ENCODE peak calls at places on chromosomes 16 and 17, in eight cellular contexts. C is ovary, E is breast epithelium, F is uterus, Y is adrenal gland, P is tibial nerve, L is lower leg skin, Z is transverse colon. M is an unnamed sample.

GRCh38 chr16:47880653-47881052 is 275.1 kb downstream of the ABCC12 start:
- DNase-seq in C (no peak), E (no peak), F (no peak), Y (no peak), P (no peak), L (no peak), Z (no peak), M (no peak)

GRCh38 chr16:84973226-84973625 is 38.1 kb downstream of the ZDHHC7 start:
- DNase-seq in C (no peak), E (no peak), F (no peak), Y (no peak), P (no peak), L (no peak), Z (no peak), M (no peak)

GRCh38 chr16:84547539-84548058 is 43.1 kb upstream of the MEAK7 start:
- DNase-seq in C (no peak), E (no peak), F (no peak), Y (no peak), P (no peak), L (no peak), Z (no peak), M (no peak)

GRCh38 chr17:55693244-55694216 is 29.1 kb downstream of the TMEM100 start:
- DNase-seq in C (peak), E (no peak), F (no peak), Y (peak), P (peak), L (peak), Z (peak), M (no peak)

GRCh38 chr16:55811811-55812210 is 21.1 kb downstream of the CES1 start:
- DNase-seq in C (no peak), E (no peak), F (no peak), Y (no peak), P (no peak), L (no peak), Z (no peak), M (no peak)

GRCh38 chr17:42518046-42518754 is 17.8 kb upstream of the NAGLU start:
- DNase-seq in C (peak), E (peak), F (peak), Y (peak), P (peak), L (peak), Z (peak), M (no peak)

GRCh38 chr16:2967721-2968161 is 1.4 kb upstream of the PAQR4 start:
- DNase-seq in C (no peak), E (no peak), F (no peak), Y (no peak), P (no peak), L (no peak), Z (no peak), M (no peak)

GRCh38 chr16:67993207-67994036 is 5.9 kb downstream of the DPEP2 start:
- DNase-seq in C (peak), E (peak), F (peak), Y (peak), P (peak), L (peak), Z (peak), M (peak)

GRCh38 chr17:13735444-13735843 is 133.7 kb upstream of the HS3ST3A1 start:
- DNase-seq in C (no peak), E (no peak), F (no peak), Y (no peak), P (no peak), L (no peak), Z (no peak), M (no peak)

GRCh38 chr17:14203392-14203791 is 33.3 kb downstream of the CDRT15 start:
- DNase-seq in C (no peak), E (no peak), F (no peak), Y (no peak), P (no peak), L (no peak), Z (no peak), M (no peak)

GRCh38 chr17:16123531-16123930 is 91.8 kb downstream of the NCOR1 start:
- DNase-seq in C (no peak), E (no peak), F (no peak), Y (no peak), P (no peak), L (no peak), Z (no peak), M (no peak)

GRCh38 chr17:73998246-73999220 is 204.9 kb upstream of the RPL38 start:
- DNase-seq in C (no peak), E (peak), F (peak), Y (no peak), P (no peak), L (no peak), Z (peak), M (peak)

GRCh38 chr16:14301150-14302030 is 230.3 kb downstream of the MRTFB start:
- DNase-seq in C (peak), E (no peak), F (peak), Y (peak), P (no peak), L (no peak), Z (peak), M (no peak)

GRCh38 chr16:3020247-3020603 is at the start of gene TNFRSF12A:
- DNase-seq in C (peak), E (peak), F (peak), Y (peak), P (peak), L (peak), Z (peak), M (peak)

DNA sequence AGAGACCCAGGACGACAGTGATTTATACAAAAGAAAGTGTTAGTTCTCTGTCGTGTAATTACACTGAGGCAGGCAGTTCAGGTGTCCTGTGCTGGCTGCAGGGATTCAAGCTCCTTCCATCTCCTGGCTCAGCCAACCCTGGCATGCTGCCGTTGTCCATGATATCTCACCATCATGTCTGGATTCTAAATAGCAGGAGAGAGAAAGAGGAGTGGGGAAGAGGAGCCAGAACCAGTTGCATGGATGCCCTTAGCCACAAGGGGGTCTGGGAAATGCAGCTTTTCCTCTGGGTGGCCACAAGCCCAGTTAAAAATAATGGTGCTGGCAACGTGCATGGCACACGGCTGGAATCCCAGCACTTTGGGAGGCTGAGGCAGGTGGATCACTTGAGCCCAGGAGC is 9.7 kb downstream of the C16orf54 start:
- DNase-seq in C (no peak), E (no peak), F (no peak), Y (no peak), P (no peak), L (no peak), Z (no peak), M (no peak)
- TF ChIP-seq CTCF in C (no peak), E (no peak), F (no peak), Y (no peak), P (no peak), L (no peak), Z (no peak), M (no peak)

DNA sequence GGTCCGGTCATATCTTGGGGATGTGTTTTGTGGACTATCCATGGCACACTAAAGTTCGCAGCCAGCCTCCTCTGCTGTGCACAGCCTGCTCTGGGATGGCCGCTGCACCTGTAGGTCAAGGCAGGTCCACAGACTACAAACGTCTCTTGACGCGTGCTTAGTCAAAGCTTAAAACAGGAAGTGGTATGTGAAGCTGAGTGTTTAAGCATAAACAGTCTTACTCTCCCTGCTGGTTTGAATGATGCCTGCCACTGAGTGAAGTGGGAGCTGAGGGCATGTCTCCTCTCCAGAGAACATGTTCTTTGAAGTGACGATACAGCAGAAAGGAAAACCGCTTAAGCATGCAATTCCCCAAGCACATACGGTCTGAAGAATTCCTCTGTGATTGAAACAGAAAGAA is 365.6 kb downstream of the SLC39A11 start:
- DNase-seq in C (no peak), E (no peak), F (no peak), Y (no peak), P (no peak), L (no peak), Z (peak), M (peak)
- H3K4me3 ChIP-seq in C (no peak), E (no peak), F (no peak), Y (no peak), P (no peak), L (no peak), Z (no peak), M (no peak)

GRCh38 chr17:80103061-80103481 is 1.7 kb downstream of the GAA start:
- DNase-seq in C (peak), E (peak), F (no peak), Y (no peak), P (no peak), L (peak), Z (no peak), M (no peak)

GRCh38 chr17:80099291-80100034 is 1.9 kb upstream of the GAA start:
- DNase-seq in C (peak), E (no peak), F (no peak), Y (no peak), P (no peak), L (peak), Z (no peak), M (no peak)

GRCh38 chr17:80101946-80102706 is 745 bp downstream of the GAA start:
- DNase-seq in C (peak), E (no peak), F (no peak), Y (no peak), P (no peak), L (peak), Z (no peak), M (peak)

GRCh38 chr17:80100035-80100323 is 1.4 kb upstream of the GAA start:
- DNase-seq in C (no peak), E (no peak), F (no peak), Y (no peak), P (no peak), L (peak), Z (no peak), M (no peak)

DNA sequence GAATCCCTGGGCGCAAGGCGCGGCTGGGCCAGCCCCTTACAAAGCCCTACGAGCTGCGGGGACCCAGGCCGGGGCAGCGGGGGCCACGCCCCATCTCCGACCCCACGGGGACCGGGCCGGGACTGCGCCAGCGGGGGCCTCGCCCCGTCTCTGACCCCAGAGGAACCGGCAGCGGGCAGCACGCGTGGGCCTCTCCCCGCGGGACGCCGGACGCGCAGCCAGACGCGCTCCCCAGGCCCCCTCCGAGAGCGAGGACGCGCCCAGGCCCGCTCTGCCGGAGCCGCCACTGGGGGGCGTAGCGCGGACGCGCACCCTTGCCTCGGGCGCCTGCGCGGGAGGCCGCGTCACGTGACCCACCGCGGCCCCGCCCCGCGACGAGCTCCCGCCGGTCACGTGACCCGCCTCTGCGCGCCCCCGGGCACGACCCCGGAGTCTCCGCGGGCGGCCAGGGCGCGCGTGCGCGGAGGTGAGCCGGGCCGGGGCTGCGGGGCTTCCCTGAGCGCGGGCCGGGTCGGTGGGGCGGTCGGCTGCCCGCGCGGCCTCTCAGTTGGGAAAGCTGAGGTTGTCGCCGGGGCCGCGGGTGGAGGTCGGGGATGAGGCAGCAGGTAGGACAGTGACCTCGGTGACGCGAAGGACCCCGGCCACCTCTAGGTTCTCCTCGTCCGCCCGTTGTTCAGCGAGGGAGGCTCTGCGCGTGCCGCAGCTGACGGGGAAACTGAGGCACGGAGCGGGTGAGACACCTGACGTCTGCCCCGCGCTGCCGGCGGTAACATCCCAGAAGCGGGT is at the start of gene GAA:
- DNase-seq in C (peak), E (peak), F (peak), Y (peak), P (peak), L (peak), Z (peak), M (peak)
- TF ChIP-seq POLR2A in C (peak), E (no peak), F (peak), Y (peak), P (peak), L (no peak), Z (no peak), M (peak)

DNA sequence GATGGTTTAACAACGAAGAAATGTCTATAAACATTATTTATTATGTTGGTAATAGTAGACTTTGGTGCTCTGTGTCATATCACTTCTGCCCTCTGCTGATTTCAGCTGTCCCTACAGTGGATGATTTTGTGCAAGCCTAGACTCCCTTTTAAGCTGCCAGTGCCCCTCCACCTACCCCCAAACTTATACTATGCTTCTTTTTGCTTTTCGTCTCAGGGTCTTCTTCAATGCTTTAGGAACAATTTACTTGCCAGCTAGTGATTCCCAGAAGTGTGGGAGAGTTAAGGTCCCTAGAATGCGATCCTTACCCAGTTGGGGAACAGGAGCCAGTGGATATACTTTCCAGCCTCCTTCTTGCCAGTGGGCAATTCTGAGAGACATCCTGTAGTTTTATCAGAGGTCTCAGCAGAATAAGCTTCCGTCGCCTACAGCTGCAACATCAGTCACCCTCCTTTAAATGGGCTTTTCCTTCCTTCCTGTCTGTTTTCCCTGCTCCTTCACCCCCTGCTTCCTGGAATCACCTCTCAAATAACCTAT is 4.1 kb downstream of the ICAM2 start:
- DNase-seq in C (no peak), E (no peak), F (no peak), Y (peak), P (no peak), L (peak), Z (no peak), M (peak)
- TF ChIP-seq CTCF in C (no peak), E (no peak), F (no peak), Y (peak), P (no peak), L (no peak), Z (no peak), M (no peak)

DNA sequence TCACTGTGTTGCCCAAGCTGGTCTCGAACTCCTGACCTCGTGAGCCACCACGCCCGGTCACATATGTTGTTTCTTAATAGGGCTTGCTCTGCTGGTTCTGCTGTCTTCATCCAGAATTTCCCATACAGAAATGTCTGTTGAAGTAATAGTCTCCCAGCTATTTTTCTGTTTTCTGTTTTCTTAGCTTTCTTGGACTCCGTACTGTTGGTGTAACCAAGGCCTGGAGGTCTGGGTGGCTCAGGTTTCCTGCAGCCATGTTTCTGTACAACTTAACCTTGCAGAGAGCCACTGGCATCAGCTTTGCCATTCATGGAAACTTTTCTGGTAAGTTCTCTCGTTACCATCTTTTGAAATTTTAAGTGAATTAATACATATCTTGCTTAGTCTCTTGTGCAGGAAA is 2.8 kb downstream of the SF3B3 start:
- DNase-seq in C (no peak), E (no peak), F (no peak), Y (no peak), P (no peak), L (no peak), Z (no peak), M (no peak)
- H3K4me3 ChIP-seq in C (no peak), E (no peak), F (no peak), Y (no peak), P (no peak), L (no peak), Z (no peak), M (no peak)

GRCh38 chr17:76385892-76386786 is 1.7 kb downstream of the SPHK1 start:
- DNase-seq in C (peak), E (peak), F (peak), Y (peak), P (peak), L (peak), Z (peak), M (peak)

GRCh38 chr17:76386966-76387765 is 2.8 kb downstream of the SPHK1 start:
- DNase-seq in C (no peak), E (no peak), F (no peak), Y (no peak), P (no peak), L (no peak), Z (no peak), M (no peak)

GRCh38 chr17:76391200-76391715 is 6.8 kb downstream of the SPHK1 start:
- DNase-seq in C (no peak), E (no peak), F (no peak), Y (no peak), P (no peak), L (no peak), Z (no peak), M (no peak)

GRCh38 chr17:76390003-76390421 is 5.6 kb downstream of the SPHK1 start:
- DNase-seq in C (no peak), E (no peak), F (no peak), Y (no peak), P (no peak), L (no peak), Z (no peak), M (no peak)

DNA sequence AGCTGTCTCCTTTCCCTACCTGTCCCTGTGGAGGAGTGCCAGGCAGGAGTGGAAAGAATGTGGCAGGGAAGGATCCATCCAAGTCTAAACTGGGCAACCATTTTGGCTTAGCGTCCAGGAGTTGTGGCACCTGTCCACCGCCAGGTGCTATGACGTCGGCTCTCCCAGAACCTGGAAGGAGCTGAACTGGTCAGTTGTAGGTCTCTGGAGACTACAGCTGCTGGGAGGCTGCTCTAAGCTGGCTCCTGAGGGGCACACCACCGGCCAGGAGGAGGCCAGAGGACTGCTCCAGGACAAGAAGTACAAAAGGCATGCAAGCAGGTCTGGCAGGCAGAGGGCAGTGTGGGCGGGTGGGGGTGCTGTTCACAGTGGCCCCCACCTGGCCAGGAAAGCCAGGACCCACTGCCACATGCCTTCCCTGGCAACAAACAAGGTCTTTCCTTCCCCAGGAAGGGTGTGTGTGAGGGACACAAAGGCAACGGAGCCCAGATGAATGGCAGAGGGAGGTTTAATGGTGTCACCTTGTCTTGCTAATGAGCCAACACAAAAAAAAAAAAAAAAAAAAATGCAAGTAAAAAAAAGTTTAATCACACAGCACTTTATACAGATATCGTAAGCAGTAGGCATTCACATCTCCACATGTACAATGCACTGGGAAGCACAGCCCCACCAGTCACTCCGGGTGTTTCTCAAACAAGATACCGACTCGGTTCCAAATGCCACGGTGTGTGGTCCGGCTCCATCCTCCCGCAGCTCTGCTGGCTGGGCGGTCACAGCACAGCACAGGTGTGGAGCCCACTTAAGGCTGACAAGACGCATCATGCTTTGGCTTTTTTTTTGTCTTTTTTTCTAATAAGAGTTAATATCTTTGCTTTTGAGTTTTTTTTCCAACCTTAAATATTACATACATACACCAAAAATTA is 4.8 kb downstream of the SPHK1 start:
- DNase-seq in C (no peak), E (peak), F (no peak), Y (no peak), P (no peak), L (no peak), Z (no peak), M (no peak)
- TF ChIP-seq POLR2A in C (no peak), E (no peak), F (no peak), Y (no peak), P (no peak), L (no peak), Z (no peak), M (no peak)

GRCh38 chr17:50659220-50659619 is 24.5 kb downstream of the ABCC3 start:
- DNase-seq in C (no peak), E (no peak), F (no peak), Y (no peak), P (no peak), L (no peak), Z (no peak), M (no peak)
- TF ChIP-seq CTCF in C (no peak), E (no peak), F (no peak), Y (no peak), P (no peak), L (no peak), Z (no peak), M (no peak)

DNA sequence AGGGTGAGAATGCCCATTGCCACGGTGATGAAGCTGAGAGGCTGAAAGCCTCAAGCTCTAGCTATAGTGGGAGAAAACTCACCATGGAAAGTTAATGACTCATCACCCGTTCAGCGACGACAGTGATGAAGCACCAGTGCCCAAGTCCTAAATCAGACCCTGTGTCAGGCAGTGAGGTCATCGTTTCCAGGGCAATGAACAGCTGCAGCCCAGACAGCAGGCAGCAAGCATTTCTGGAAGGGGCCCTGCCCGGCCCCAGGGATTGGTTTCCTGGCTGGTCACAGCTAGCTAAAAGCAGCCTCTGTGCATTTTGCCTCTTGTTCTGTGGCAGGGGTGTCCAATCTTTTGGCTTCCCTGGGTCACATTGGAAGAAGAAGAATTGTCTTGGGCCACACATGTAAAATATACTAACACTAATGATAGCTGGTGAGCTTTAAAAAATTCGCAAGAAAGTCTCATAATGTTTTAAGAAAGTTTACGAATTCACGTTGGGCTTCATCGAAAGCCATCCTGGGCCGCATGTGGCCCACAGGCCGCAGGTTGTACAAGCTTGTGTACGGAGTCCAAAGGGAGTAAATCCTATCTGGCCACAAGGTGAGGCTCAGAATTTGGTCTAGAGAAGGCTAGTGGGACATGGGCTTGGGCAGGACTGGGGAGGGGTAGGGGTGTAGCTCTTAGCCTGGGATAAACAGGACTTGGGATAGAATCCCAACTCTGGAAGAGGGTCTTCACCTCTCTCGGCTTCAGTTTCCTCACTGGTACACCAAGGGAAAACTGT is 40.6 kb downstream of the MIS12 start:
- DNase-seq in C (no peak), E (no peak), F (peak), Y (peak), P (no peak), L (no peak), Z (peak), M (peak)
- H3K4me3 ChIP-seq in C (no peak), E (no peak), F (no peak), Y (no peak), P (no peak), L (no peak), Z (no peak), M (no peak)

M was measured in Peyer's patch.